ENCODE peak calls at places on chromosomes 13 and 19, in five cellular contexts. Q is BJ, Y is upper lobe of right lung, X is right atrium auricular region, R is uterus. F is an unnamed sample.

GRCh38 chr19:35211545-35212230 is 16.9 kb downstream of the FAM187B start:
- DNase-seq in Y (peak; percentile 78), X (peak; percentile 78), R (peak; percentile 48), Q (no peak), F (no peak)

GRCh38 chr19:542173-542866 is 1.5 kb upstream of the GZMM start:
- DNase-seq in Q (no peak), X (no peak), Y (no peak), R (no peak), F (no peak)

GRCh38 chr13:30796132-30796832 is 60.9 kb downstream of the ALOX5AP start:
- DNase-seq in Q (no peak), Y (no peak), R (no peak), X (no peak), F (no peak)

GRCh38 chr13:107964356-107964755 is 251.0 kb downstream of the LIG4 start:
- DNase-seq in X (no peak), Q (no peak), R (no peak), Y (no peak), F (peak; percentile 11)

GRCh38 chr13:113110048-113110851 is 4.7 kb downstream of the F7 start:
- DNase-seq in R (no peak), X (no peak), Y (peak; percentile 69), Q (no peak), F (no peak)

GRCh38 chr13:30388401-30389283 is 33.7 kb upstream of the UBE2L5 start:
- DNase-seq in Y (no peak), Q (no peak), X (no peak), R (peak; percentile 48), F (no peak)

GRCh38 chr19:15265849-15266248 is 33.6 kb upstream of the EPHX3 start:
- DNase-seq in R (peak; percentile 95), X (peak; percentile 96), Q (peak; percentile 65), Y (peak; percentile 88), F (no peak)

GRCh38 chr13:114130708-114131580 is 1.5 kb downstream of the RASA3 start:
- DNase-seq in Y (no peak), Q (peak; percentile 58), X (peak; percentile 71), R (peak; percentile 51), F (no peak)

GRCh38 chr19:27794444-27795042 is 1418.4 kb downstream of the UQCRFS1 start:
- DNase-seq in R (no peak), Q (no peak), X (no peak), Y (no peak), F (no peak)

GRCh38 chr19:50315773-50316448 is 13.3 kb downstream of the KCNC3 start:
- DNase-seq in R (no peak), Y (no peak), X (no peak), Q (no peak), F (no peak)

GRCh38 chr13:111187879-111188643 is 73.0 kb downstream of the ARHGEF7 start:
- DNase-seq in Q (no peak), X (no peak), Y (no peak), R (no peak), F (no peak)
- H3K4me3 ChIP-seq in Q (no peak overlapping the region), X (no peak overlapping the region), Y (no peak overlapping the region), R (no peak overlapping the region), F (no peak overlapping the region)

GRCh38 chr19:12649941-12650340 is 16.6 kb downstream of the MAN2B1 start:
- DNase-seq in Y (no peak), Q (no peak), X (no peak), R (no peak), F (no peak)
- TF ChIP-seq CTCF in Y (no peak), Q (no peak), X (no peak), R (no peak), F (no peak)

GRCh38 chr19:51559240-51559639 is 11.8 kb upstream of the ZNF175 start:
- DNase-seq in X (no peak), Y (no peak), R (no peak), Q (no peak), F (no peak)

GRCh38 chr19:51564791-51565190 is 6.3 kb upstream of the ZNF175 start:
- DNase-seq in R (no peak), Y (no peak), Q (no peak), X (no peak), F (no peak)

GRCh38 chr19:51565583-51565982 is 5.5 kb upstream of the ZNF175 start:
- DNase-seq in R (no peak), X (no peak), Q (no peak), Y (no peak), F (no peak)

DNA sequence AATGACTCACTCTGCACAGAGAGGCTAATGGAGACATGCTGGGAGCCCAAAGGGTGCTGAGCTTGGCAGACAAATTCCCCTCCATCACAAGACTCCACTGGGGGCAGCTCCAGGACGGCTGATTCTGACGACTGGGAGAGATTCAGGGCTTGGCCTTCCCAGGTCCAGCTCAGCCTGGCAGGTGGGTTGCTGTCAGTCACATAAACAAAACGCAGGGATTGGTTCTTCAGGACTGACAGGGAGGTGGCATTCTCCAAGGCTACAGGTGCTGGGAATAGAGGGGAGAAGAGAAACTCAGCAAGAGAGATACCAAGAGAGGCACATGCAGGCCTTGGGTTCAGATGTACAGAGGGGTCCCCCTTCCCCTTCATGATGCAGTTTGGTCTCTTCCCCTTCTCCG is 10.7 kb upstream of the ZNF175 start:
- DNase-seq in Q (no peak), Y (no peak), X (no peak), R (no peak), F (no peak)
- H3K4me3 ChIP-seq in Q (no peak overlapping the region), Y (no peak overlapping the region), X (no peak overlapping the region), R (no peak overlapping the region), F (no peak overlapping the region)

GRCh38 chr19:29855771-29856510 is 44.1 kb downstream of the CCNE1 start:
- DNase-seq in R (no peak), Q (no peak), Y (peak; percentile 13), X (no peak), F (no peak)

GRCh38 chr19:29860492-29860891 is 48.7 kb downstream of the CCNE1 start:
- DNase-seq in X (no peak), Q (no peak), R (no peak), Y (no peak), F (no peak)

GRCh38 chr19:29858621-29859020 is 46.8 kb downstream of the CCNE1 start:
- DNase-seq in X (no peak), Q (no peak), Y (peak; percentile 60), R (no peak), F (no peak)

GRCh38 chr19:29855087-29855486 is 43.3 kb downstream of the CCNE1 start:
- DNase-seq in X (no peak), R (no peak), Q (no peak), Y (peak; percentile 21), F (no peak)

GRCh38 chr19:29858000-29858596 is 46.3 kb downstream of the CCNE1 start:
- DNase-seq in X (no peak), Y (peak; percentile 71), R (no peak), Q (no peak), F (no peak)
- TF ChIP-seq CTCF in X (peak; percentile 64), Y (peak; percentile 65), R (no peak), Q (peak; percentile 55), F (peak; percentile 78)

F was measured in retinal pigment epithelial cell.